ENCODE peak calls at places on chromosomes 6 and 20, in ten cellular contexts. E, L, B, S, U, N, V, O, K and I are unnamed samples.
A peak's percentile ranks its signal among the peaks of the same experiment; 100 is the strongest.

GRCh38 chr20:12837646-12838045 is 171.1 kb upstream of the SPTLC3 start:
- DNase-seq in E (no peak), L (no peak), B (no peak), S (no peak), U (no peak), N (no peak), V (no peak), O (no peak), K (no peak), I (no peak)

GRCh38 chr6:81969814-81970213 is 217.3 kb upstream of the TENT5A start:
- DNase-seq in E (peak; percentile 6), L (no peak), B (peak; percentile 56), S (no peak), U (no peak), N (no peak), V (no peak), O (no peak), K (no peak), I (no peak)

GRCh38 chr20:51092238-51092822 is 69.4 kb upstream of the KCNG1 start:
- DNase-seq in E (no peak), L (no peak), B (peak; percentile 41), S (no peak), U (no peak), N (peak; percentile 42), V (no peak), O (no peak), K (no peak), I (no peak)

GRCh38 chr6:128252293-128253176 is 267.9 kb downstream of the PTPRK start:
- DNase-seq in E (no peak), L (no peak), B (no peak), S (no peak), U (no peak), N (no peak), V (no peak), O (no peak), K (no peak), I (no peak)

GRCh38 chr6:87078983-87079616 is 15.8 kb downstream of the CGA start:
- DNase-seq in E (peak; percentile 66), L (peak; percentile 12), B (peak; percentile 86), S (peak; percentile 37), U (peak; percentile 79), N (peak; percentile 82), V (peak; percentile 53), O (peak; percentile 73), K (peak; percentile 69), I (peak; percentile 72)

GRCh38 chr6:53694800-53695394 is 29.3 kb upstream of the KLHL31 start:
- DNase-seq in E (no peak), L (no peak), B (no peak), S (no peak), U (no peak), N (no peak), V (no peak), O (no peak), K (no peak), I (no peak)

GRCh38 chr6:43668151-43669028 is 19.2 kb downstream of the MRPS18A start:
- DNase-seq in E (no peak), L (no peak), B (peak; percentile 80), S (peak; percentile 69), U (peak; percentile 68), N (peak; percentile 54), V (peak; percentile 62), O (peak; percentile 67), K (peak; percentile 84), I (peak; percentile 83)

GRCh38 chr6:16999486-17000436 is 102.1 kb upstream of the STMND1 start:
- DNase-seq in E (no peak), L (no peak), B (no peak), S (peak; percentile 50), U (no peak), N (peak; percentile 57), V (no peak), O (peak; percentile 69), K (no peak), I (no peak)

GRCh38 chr6:158031191-158031444 is 49.5 kb downstream of the SYNJ2 start:
- DNase-seq in E (no peak), L (no peak), B (no peak), S (no peak), U (no peak), N (no peak), V (no peak), O (no peak), K (no peak), I (no peak)

GRCh38 chr20:38893485-38894090 is 32.6 kb upstream of the FAM83D start:
- DNase-seq in E (peak; percentile 33), L (peak; percentile 65), B (peak; percentile 76), S (peak; percentile 18), U (peak; percentile 87), N (peak; percentile 58), V (peak; percentile 91), O (peak; percentile 55), K (peak; percentile 55), I (peak; percentile 83)

GRCh38 chr20:49287555-49288249 is 9.8 kb upstream of the ZNFX1 start:
- DNase-seq in E (no peak), L (no peak), B (no peak), S (no peak), U (peak; percentile 37), N (peak; percentile 88), V (no peak), O (peak; percentile 75), K (no peak), I (no peak)

GRCh38 chr20:36645353-36645752 is 643 bp downstream of the SLA2 start:
- DNase-seq in E (no peak), L (no peak), B (no peak), S (no peak), U (no peak), N (no peak), V (no peak), O (no peak), K (no peak), I (no peak)
- H3K4me3 ChIP-seq in E (no peak overlapping the region), L (peak overlapping the region; percentile 61), B (no peak overlapping the region), S (no peak overlapping the region), U (no peak overlapping the region), N (no peak overlapping the region), V (peak overlapping the region; percentile 79), O (no peak overlapping the region), K (no peak overlapping the region), I (no peak overlapping the region)

GRCh38 chr6:35496036-35496850 is 636 bp downstream of the TEAD3 start:
- DNase-seq in E (no peak), L (no peak), B (peak; percentile 77), S (no peak), U (no peak), N (no peak), V (no peak), O (no peak), K (peak; percentile 49), I (peak; percentile 78)

GRCh38 chr6:35494161-35494563 is 2.7 kb downstream of the TEAD3 start:
- DNase-seq in E (no peak), L (no peak), B (peak; percentile 30), S (no peak), U (no peak), N (no peak), V (no peak), O (peak; percentile 55), K (no peak), I (peak; percentile 65)

GRCh38 chr6:35496851-35497570 is at the start of gene TEAD3:
- DNase-seq in E (peak; percentile 68), L (peak; percentile 49), B (peak; percentile 96), S (peak; percentile 76), U (peak; percentile 31), N (peak; percentile 60), V (peak; percentile 73), O (peak; percentile 61), K (peak; percentile 49), I (peak; percentile 84)

GRCh38 chr6:35493307-35493983 is 3.4 kb downstream of the TEAD3 start:
- DNase-seq in E (no peak), L (no peak), B (no peak), S (no peak), U (no peak), N (no peak), V (no peak), O (no peak), K (no peak), I (no peak)

GRCh38 chr6:35495258-35496035 is 1.4 kb downstream of the TEAD3 start:
- DNase-seq in E (no peak), L (no peak), B (no peak), S (no peak), U (no peak), N (no peak), V (no peak), O (no peak), K (no peak), I (no peak)
- H3K4me3 ChIP-seq in E (peak overlapping the region; percentile 53), L (no peak overlapping the region), B (peak overlapping the region; percentile 80), S (peak overlapping the region; percentile 88), U (no peak overlapping the region), N (peak overlapping the region; percentile 73), V (no peak overlapping the region), O (peak overlapping the region; percentile 71), K (no peak overlapping the region), I (peak overlapping the region; percentile 96)

GRCh38 chr20:10763117-10763516 is 89.3 kb upstream of the JAG1 start:
- DNase-seq in E (no peak), L (no peak), B (peak; percentile 20), S (no peak), U (peak; percentile 13), N (peak; percentile 30), V (no peak), O (peak; percentile 54), K (no peak), I (no peak)

GRCh38 chr20:10762216-10762615 is 88.4 kb upstream of the JAG1 start:
- DNase-seq in E (no peak), L (no peak), B (no peak), S (no peak), U (no peak), N (peak; percentile 44), V (no peak), O (no peak), K (no peak), I (no peak)

GRCh38 chr20:10758446-10758845 is 84.6 kb upstream of the JAG1 start:
- DNase-seq in E (no peak), L (no peak), B (no peak), S (peak; percentile 71), U (no peak), N (peak; percentile 21), V (no peak), O (peak; percentile 28), K (no peak), I (no peak)

GRCh38 chr20:10761232-10761631 is 87.4 kb upstream of the JAG1 start:
- DNase-seq in E (no peak), L (no peak), B (no peak), S (peak; percentile 95), U (no peak), N (peak; percentile 81), V (no peak), O (peak; percentile 86), K (peak; percentile 9), I (no peak)

DNA sequence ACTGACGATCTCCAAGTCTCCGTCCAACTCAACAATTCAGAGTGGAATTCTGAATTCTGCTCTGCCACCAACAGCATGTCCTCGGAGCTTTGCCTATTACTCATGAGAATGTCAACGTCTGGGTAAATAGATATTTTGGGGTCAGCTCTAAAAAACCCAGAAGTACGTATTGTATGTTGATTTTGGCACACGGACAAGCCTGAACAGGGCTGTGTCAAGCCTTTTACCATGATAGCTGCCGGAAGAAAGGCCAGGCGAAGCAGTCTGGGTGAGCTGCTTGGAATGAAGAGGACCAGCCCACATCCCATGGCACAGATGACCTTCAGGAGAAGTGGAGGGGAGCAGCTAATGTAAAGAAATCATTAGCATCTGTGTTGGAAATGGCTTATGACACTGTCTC is 88.0 kb upstream of the JAG1 start:
- DNase-seq in E (no peak), L (no peak), B (no peak), S (no peak), U (no peak), N (peak; percentile 94), V (no peak), O (peak; percentile 78), K (no peak), I (no peak)
- H3K4me3 ChIP-seq in E (no peak overlapping the region), L (no peak overlapping the region), B (no peak overlapping the region), S (no peak overlapping the region), U (no peak overlapping the region), N (no peak overlapping the region), V (no peak overlapping the region), O (no peak overlapping the region), K (no peak overlapping the region), I (no peak overlapping the region)

GRCh38 chr20:3681931-3682820 is at the start of gene ADAM33:
- DNase-seq in E (no peak), L (no peak), B (peak; percentile 75), S (no peak), U (no peak), N (peak; percentile 22), V (no peak), O (no peak), K (no peak), I (peak; percentile 72)
- H3K4me3 ChIP-seq in E (peak within 1 kb of the TSS; percentile 60), L (no peak within 1 kb of the TSS), B (peak within 1 kb of the TSS; percentile 51), S (no peak within 1 kb of the TSS), U (no peak within 1 kb of the TSS), N (peak within 1 kb of the TSS; percentile 65), V (no peak within 1 kb of the TSS), O (peak within 1 kb of the TSS; percentile 51), K (no peak within 1 kb of the TSS), I (peak within 1 kb of the TSS; percentile 40)